ENCODE peak calls at places on chromosome 2, in ten cellular contexts. S is left ventricle myocardium inferior, N is pancreas, I is IMR-90, Q is upper lobe of left lung, K is HCT116, A is cardiac muscle cell, Y is endothelial cell of umbilical vein, J is sigmoid colon, R is Panc1. Z is an unnamed sample. For H3K4me1 and H3K9me3, the result is how much of the 10 kb centered on the place peaks cover.

GRCh38 chr2:180787330-180787729 is 193.1 kb upstream of the UBE2E3 start:
- DNase-seq in Y (no peak), J (no peak), Q (no peak), A (no peak), K (no peak), S (no peak), R (no peak), N (no peak), I (no peak), Z (no peak)

GRCh38 chr2:67604360-67604759 is 207.2 kb downstream of the ETAA1 start:
- DNase-seq in R (no peak), I (peak), N (no peak), Y (no peak), J (no peak), K (no peak), Q (no peak), S (no peak), A (no peak), Z (no peak)

GRCh38 chr2:111167238-111168162 is 46.8 kb downstream of the BCL2L11 start:
- DNase-seq in N (no peak), J (no peak), A (no peak), R (no peak), Y (no peak), K (no peak), Q (no peak), I (no peak), S (no peak), Z (no peak)

GRCh38 chr2:23286765-23287155 is 98.2 kb upstream of the KLHL29 start:
- DNase-seq in K (no peak), J (peak), I (peak), Y (no peak), S (peak), R (no peak), A (peak), N (no peak), Q (no peak), Z (peak)

GRCh38 chr2:467892-468630 is 180.2 kb upstream of the ALKAL2 start:
- DNase-seq in I (no peak), R (no peak), N (no peak), A (no peak), J (no peak), Q (no peak), K (no peak), S (no peak), Y (no peak), Z (no peak)

GRCh38 chr2:102117488-102117887 is 25.1 kb upstream of the IL1R1 start:
- DNase-seq in N (no peak), S (no peak), Y (no peak), R (no peak), A (peak), K (no peak), J (no peak), Q (peak), I (peak), Z (no peak)

GRCh38 chr2:204280239-204280638 is 265.0 kb upstream of the PARD3B start:
- DNase-seq in A (no peak), N (no peak), R (no peak), I (no peak), Q (no peak), K (no peak), Y (peak), S (no peak), J (no peak), Z (no peak)

GRCh38 chr2:28513097-28513496 is 17.2 kb downstream of the PLB1 start:
- DNase-seq in S (no peak), I (no peak), Q (no peak), R (no peak), N (no peak), K (no peak), J (no peak), A (no peak), Y (no peak), Z (no peak)

GRCh38 chr2:121748202-121748601 is 7.2 kb upstream of the TSN start:
- DNase-seq in A (peak), Y (peak), N (no peak), J (no peak), K (peak), Q (no peak), I (peak), R (no peak), S (no peak), Z (no peak)

GRCh38 chr2:233101826-233102225 is 41.7 kb downstream of the INPP5D start:
- DNase-seq in Q (no peak), R (no peak), I (no peak), J (no peak), Y (no peak), K (no peak), S (no peak), N (no peak), A (no peak), Z (no peak)

GRCh38 chr2:203685789-203686433 is 20.5 kb upstream of the CD28 start:
- DNase-seq in R (no peak), S (no peak), J (no peak), A (no peak), N (no peak), Y (peak), I (no peak), Q (no peak), K (no peak), Z (no peak)

GRCh38 chr2:86628091-86628522 is 4.4 kb upstream of the RNF103 start:
- DNase-seq in Y (no peak), K (no peak), I (no peak), A (no peak), N (no peak), R (no peak), J (peak), S (no peak), Q (no peak), Z (peak)

GRCh38 chr2:104733544-104733943 is 120.4 kb upstream of the POU3F3 start:
- DNase-seq in I (no peak), Q (no peak), R (no peak), J (no peak), Y (no peak), A (no peak), N (no peak), S (no peak), K (peak), Z (peak)

GRCh38 chr2:28345619-28346018 is 47.0 kb upstream of the FOSL2 start:
- DNase-seq in N (no peak), A (no peak), R (no peak), S (peak), I (no peak), Y (no peak), K (no peak), Q (no peak), J (no peak), Z (no peak)

GRCh38 chr2:239394978-239395377 is 5.8 kb downstream of the HDAC4 start:
- DNase-seq in Y (no peak), R (no peak), A (no peak), K (no peak), I (no peak), J (peak), Q (no peak), S (no peak), N (no peak), Z (no peak)

GRCh38 chr2:207044380-207044779 is 105.1 kb downstream of the CPO start:
- DNase-seq in K (no peak), R (no peak), J (no peak), A (no peak), I (no peak), Q (no peak), Y (no peak), N (no peak), S (no peak), Z (no peak)

GRCh38 chr2:207044963-207045362 is 105.6 kb downstream of the CPO start:
- DNase-seq in Q (no peak), R (no peak), Y (no peak), N (no peak), K (no peak), I (no peak), J (no peak), A (no peak), S (no peak), Z (no peak)

GRCh38 chr2:207048421-207048820 is 109.1 kb downstream of the CPO start:
- DNase-seq in N (no peak), I (peak), S (no peak), A (no peak), J (no peak), Q (no peak), Y (no peak), R (no peak), K (no peak), Z (no peak)

GRCh38 chr2:207045531-207045930 is 106.2 kb downstream of the CPO start:
- DNase-seq in S (no peak), R (no peak), Y (no peak), J (no peak), K (no peak), N (no peak), A (peak), I (peak), Q (no peak), Z (no peak)

DNA sequence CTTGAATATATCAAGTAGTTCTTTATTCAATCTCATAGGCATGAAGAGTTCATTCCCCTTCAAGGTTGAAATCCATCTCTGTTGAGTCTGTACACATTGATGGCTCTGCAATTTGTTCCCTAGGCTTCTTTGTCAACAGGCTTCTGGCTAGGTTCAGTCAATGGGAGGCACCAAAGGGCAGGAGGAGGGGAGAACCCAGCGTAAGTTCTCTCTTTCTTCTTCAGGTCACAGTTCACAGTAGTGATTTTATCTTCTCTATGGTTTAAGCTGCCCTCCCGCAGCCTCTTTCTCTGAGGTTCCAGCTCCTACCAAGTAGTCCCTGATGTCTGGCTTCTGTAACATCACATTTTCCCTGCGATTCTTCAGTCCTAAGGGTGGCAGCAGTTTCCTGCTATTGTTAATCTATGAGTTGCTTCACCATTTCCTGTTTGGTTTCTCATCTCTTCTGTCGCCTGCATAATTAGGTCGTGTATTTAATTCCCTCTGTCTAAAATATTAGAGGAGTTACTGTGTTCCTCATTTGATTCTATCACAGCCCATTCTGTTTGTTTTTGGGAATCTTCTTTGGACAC is 107.4 kb downstream of the CPO start:
- DNase-seq in J (no peak), Q (no peak), R (no peak), N (no peak), A (peak), I (no peak), S (no peak), K (no peak), Y (peak), Z (no peak)
- TF ChIP-seq CTCF in J (no peak), Q (no peak), R (no peak), N (no peak), A (peak), I (no peak), S (peak), K (peak), Y (no peak), Z (no peak)

GRCh38 chr2:74002515-74003391 is 18.0 kb downstream of the TET3 start:
- DNase-seq in A (peak), S (peak), J (peak), Q (peak), K (no peak), I (peak), N (peak), Y (peak), R (no peak), Z (peak)
- H3K4me1 ChIP-seq in A (under half), S (half or more), J (half or more), Q (half or more), K (under half), I (under half), N (under half), Y (under half), R (under half), Z (under half)

GRCh38 chr2:179201884-179202283 is 62.7 kb downstream of the SESTD1 start:
- DNase-seq in K (peak), N (no peak), I (peak), Q (no peak), Y (no peak), S (no peak), R (no peak), A (peak), J (no peak), Z (no peak)
- H3K9me3 ChIP-seq in K (under half), N (under half), I (under half), Q (under half), Y (under half), S (under half), R (under half), A (under half), J (under half), Z (under half)

GRCh38 chr2:42164046-42164445 is 5.1 kb upstream of the EML4 start:
- DNase-seq in K (no peak), Q (no peak), S (no peak), Y (no peak), R (no peak), A (no peak), I (no peak), N (no peak), J (no peak), Z (no peak)
- TF ChIP-seq CTCF in K (no peak), Q (no peak), S (no peak), Y (no peak), R (no peak), A (no peak), I (no peak), N (no peak), J (no peak), Z (no peak)

GRCh38 chr2:237701859-237702370 is 74.5 kb downstream of the LRRFIP1 start:
- DNase-seq in Y (no peak), R (no peak), I (no peak), N (no peak), S (no peak), J (no peak), Q (no peak), A (no peak), K (no peak), Z (no peak)
- H3K4me1 ChIP-seq in Y (half or more), R (half or more), I (half or more), N (half or more), S (half or more), J (half or more), Q (half or more), A (half or more), K (under half), Z (under half)

GRCh38 chr2:16252251-16252650 is 311.9 kb downstream of the MYCN start:
- DNase-seq in A (no peak), Q (peak), J (no peak), N (no peak), I (no peak), S (no peak), Y (no peak), R (no peak), K (no peak), Z (no peak)
- H3K9me3 ChIP-seq in A (under half), Q (under half), J (under half), N (under half), I (under half), S (under half), Y (under half), R (under half), K (under half), Z (under half)

DNA sequence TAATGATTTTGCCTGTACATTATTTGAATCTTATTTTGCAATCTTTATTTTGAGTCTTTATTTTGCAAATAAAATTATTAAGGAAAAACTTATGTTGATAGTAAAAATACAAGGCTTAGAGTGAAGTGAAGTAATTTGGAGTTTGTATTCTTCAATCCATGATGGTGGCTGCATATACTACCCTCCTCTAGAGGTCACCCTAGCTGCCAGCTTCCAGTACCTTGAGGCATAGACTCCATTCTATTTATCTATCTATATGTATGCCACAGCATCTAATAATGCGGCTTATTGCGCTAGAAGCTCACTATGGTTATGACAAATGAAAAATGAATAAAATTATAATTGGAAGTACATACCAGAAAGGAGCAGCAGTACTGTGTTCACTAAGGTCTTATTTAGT is 20.3 kb upstream of the HNMT start:
- DNase-seq in I (no peak), J (no peak), Y (no peak), K (no peak), A (no peak), N (no peak), R (no peak), S (no peak), Q (no peak), Z (no peak)
- TF ChIP-seq CTCF in I (no peak), J (no peak), Y (no peak), K (no peak), A (no peak), N (no peak), R (no peak), S (no peak), Q (no peak), Z (no peak)

Z was measured in testis.